ENCODE peak calls at places on chromosome X, in four cellular contexts. J is GM12878, C is SK-N-SH, R is HCT116. X is an unnamed sample.

GRCh38 chrX:133335027-133335426 is 80.3 kb downstream of the GPC4 start:
- DNase-seq in R (no peak), C (peak; percentile 32), J (no peak), X (no peak)

GRCh38 chrX:44071847-44072545 is 98.8 kb upstream of the NDP start:
- DNase-seq in C (no peak), J (no peak), R (peak; percentile 29), X (no peak)

GRCh38 chrX:101409043-101409442 is 1.0 kb downstream of the HNRNPH2 start:
- DNase-seq in R (no peak), C (no peak), J (no peak), X (no peak)

GRCh38 chrX:154546354-154547244 is at the start of gene G6PD:
- DNase-seq in C (peak; percentile 95), J (no peak), R (peak; percentile 6), X (peak; percentile 66)

GRCh38 chrX:45769919-45770582 is 569.4 kb upstream of the DIPK2B start:
- DNase-seq in J (peak; percentile 51), R (no peak), C (peak; percentile 9), X (no peak)

GRCh38 chrX:38804481-38805293 is 3.4 kb downstream of the MID1IP1 start:
- DNase-seq in R (no peak), C (peak; percentile 52), J (no peak), X (no peak)

GRCh38 chrX:9522756-9523155 is 57.9 kb downstream of the TBL1X start:
- DNase-seq in J (no peak), R (no peak), C (no peak), X (no peak)

GRCh38 chrX:9995855-9996339 is 28.7 kb downstream of the CLDN34 start:
- DNase-seq in J (no peak), R (peak; percentile 55), C (peak; percentile 83), X (peak; percentile 71)

GRCh38 chrX:107707866-107708265 is 67.7 kb downstream of the TSC22D3 start:
- DNase-seq in C (no peak), R (no peak), J (no peak), X (no peak)

GRCh38 chrX:53422091-53422914 is at the start of the genes RIBC1 and SMC1A:
- DNase-seq in J (peak; percentile 97), R (peak; percentile 90), C (peak; percentile 96), X (peak; percentile 90)

GRCh38 chrX:139932901-139933796 is at the start of gene ATP11C:
- DNase-seq in R (peak; percentile 47), C (peak; percentile 89), J (peak; percentile 46), X (peak; percentile 82)

GRCh38 chrX:101260435-101260834 is 30.7 kb downstream of the TAF7L start:
- DNase-seq in C (no peak), J (no peak), R (no peak), X (peak; percentile 48)

GRCh38 chrX:155888139-155888538 is 7.0 kb downstream of the VAMP7 start:
- DNase-seq in J (no peak), R (peak; percentile 28), C (no peak), X (no peak)

GRCh38 chrX:9682456-9682855 is 83.2 kb downstream of the GPR143 start:
- DNase-seq in C (no peak), J (no peak), R (no peak), X (peak; percentile 3)

GRCh38 chrX:148354906-148355305 is 145.5 kb upstream of the AFF2 start:
- DNase-seq in R (no peak), C (no peak), J (no peak), X (no peak)

GRCh38 chrX:129678881-129679195 is 24.1 kb upstream of the APLN start:
- DNase-seq in R (no peak), C (no peak), J (no peak), X (no peak)

GRCh38 chrX:71081348-71082148 is 13.4 kb upstream of the SNX12 start:
- DNase-seq in J (no peak), R (no peak), C (no peak), X (no peak)

GRCh38 chrX:29432534-29432933 is 782.8 kb upstream of the MAGEB2 start:
- DNase-seq in J (no peak), R (no peak), C (no peak), X (no peak)

GRCh38 chrX:100072286-100072685 is 337.8 kb downstream of the PCDH19 start:
- DNase-seq in R (no peak), C (no peak), J (no peak), X (no peak)

GRCh38 chrX:84188320-84188834 is 378 bp upstream of the RPS6KA6 start:
- DNase-seq in R (no peak), C (peak; percentile 82), J (no peak), X (peak; percentile 47)

GRCh38 chrX:34624416-34624815 is 32.7 kb downstream of the TMEM47 start:
- DNase-seq in C (no peak), R (no peak), J (no peak), X (no peak)

GRCh38 chrX:13515181-13515930 is 54.0 kb upstream of the EGFL6 start:
- DNase-seq in J (no peak), R (no peak), C (no peak), X (no peak)

GRCh38 chrX:103540145-103540544 is 20.9 kb upstream of the RAB40A start:
- DNase-seq in R (no peak), J (no peak), C (no peak), X (no peak)

GRCh38 chrX:4674028-4674782 is 960.8 kb upstream of the PRKX start:
- DNase-seq in R (no peak), J (no peak), C (no peak), X (peak; percentile 28)
- TF ChIP-seq JUND in R (no peak), J (no peak), C (no peak), X (no peak)

GRCh38 chrX:152817082-152817744 is 13.3 kb downstream of the CETN2 start:
- DNase-seq in C (peak; percentile 43), J (no peak), R (no peak), X (peak; percentile 43)
- TF ChIP-seq JUND in C (no peak), J (no peak), R (no peak), X (no peak)

DNA sequence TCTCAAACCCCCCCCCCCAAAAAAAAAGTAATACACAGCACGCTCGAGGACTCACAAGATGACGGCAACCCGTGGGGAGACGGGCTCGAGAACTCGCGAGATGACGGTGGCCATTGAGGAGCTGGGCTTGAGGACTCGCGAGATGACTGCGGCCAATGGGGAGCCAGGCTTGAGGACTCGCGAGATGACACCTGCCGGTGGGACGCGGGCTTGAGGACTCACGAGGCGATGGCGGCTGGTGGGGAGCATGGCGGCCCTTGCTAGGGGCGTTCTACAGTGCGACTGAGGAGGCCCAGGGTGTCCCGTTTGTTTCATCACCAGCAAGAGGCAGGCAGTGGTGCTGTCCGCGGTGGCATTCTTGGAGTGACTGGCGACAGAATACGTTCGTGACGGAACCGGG is 172.4 kb upstream of the MAGEB16 start:
- DNase-seq in R (no peak), J (no peak), C (no peak), X (no peak)
- TF ChIP-seq JUND in R (no peak), J (no peak), C (no peak), X (no peak)

DNA sequence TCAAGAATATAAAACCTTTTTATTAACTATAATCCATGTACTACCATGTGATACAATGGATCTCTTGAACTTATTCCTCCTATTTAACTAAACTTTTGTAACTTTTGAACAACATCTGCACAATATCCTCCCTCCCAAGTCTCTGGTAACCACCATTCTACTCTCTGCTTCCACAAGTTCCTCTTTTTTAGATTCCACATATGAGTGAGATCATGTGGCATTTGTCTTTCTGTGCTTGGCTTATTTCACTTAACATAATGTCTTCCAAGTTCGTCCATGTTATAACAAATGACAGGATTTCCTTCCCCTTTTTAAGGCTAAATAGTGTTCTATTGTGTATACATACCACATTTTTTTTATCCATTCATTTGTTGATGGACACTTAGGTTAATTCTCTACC is 28.1 kb downstream of the DCAF8L1 start:
- DNase-seq in C (no peak), J (no peak), R (no peak), X (no peak)
- TF ChIP-seq JUND in C (no peak), J (no peak), R (no peak), X (no peak)

GRCh38 chrX:136183917-136184316 is 36.6 kb downstream of the FHL1 start:
- DNase-seq in J (no peak), R (no peak), C (no peak), X (no peak)
- TF ChIP-seq JUND in J (no peak), R (no peak), C (no peak), X (no peak)

X was measured in T47D.